ENCODE peak calls at places on chromosome 6, in nine cellular contexts. A is AG10803, C is GM23338, T is adrenal gland, R is Calu3, X is RWPE1, M is dorsolateral prefrontal cortex, S is IMR-90, K is astrocyte of the spinal cord. W is an unnamed sample.
A peak's percentile ranks its signal among the peaks of the same experiment; 100 is the strongest.

GRCh38 chr6:122491915-122492537 is 20.4 kb upstream of the SERINC1 start:
- DNase-seq in T (peak; percentile 64), R (peak; percentile 81), C (peak; percentile 83), A (peak; percentile 66), S (peak; percentile 67), M (peak; percentile 76), K (peak; percentile 82), X (peak; percentile 54), W (peak; percentile 86)

GRCh38 chr6:37029249-37029959 is 23.9 kb downstream of the FGD2 start:
- DNase-seq in R (peak; percentile 89), S (peak; percentile 88), A (peak; percentile 84), C (peak; percentile 81), K (peak; percentile 79), M (peak; percentile 49), X (no peak), T (peak; percentile 87), W (peak; percentile 70)

GRCh38 chr6:41732601-41733348 is 2.6 kb downstream of the TFEB start:
- DNase-seq in M (no peak), K (peak; percentile 20), S (no peak), R (no peak), C (peak; percentile 33), X (no peak), T (no peak), A (no peak), W (peak; percentile 86)

GRCh38 chr6:161458199-161458598 is 184.3 kb upstream of the AGPAT4 start:
- DNase-seq in M (no peak), X (no peak), S (no peak), C (no peak), A (no peak), R (no peak), T (no peak), K (no peak), W (no peak)

GRCh38 chr6:158067436-158068015 is 85.9 kb downstream of the SYNJ2 start:
- DNase-seq in K (no peak), R (no peak), S (no peak), X (no peak), A (no peak), M (no peak), C (no peak), T (no peak), W (no peak)

GRCh38 chr6:22306741-22307466 is 10.1 kb upstream of the PRL start:
- DNase-seq in X (no peak), R (no peak), C (no peak), K (peak; percentile 13), M (no peak), A (peak; percentile 8), S (no peak), T (no peak), W (no peak)

GRCh38 chr6:41561931-41562632 is 15.9 kb downstream of the FOXP4 start:
- DNase-seq in K (no peak), M (no peak), A (no peak), C (no peak), T (no peak), X (no peak), R (no peak), S (no peak), W (no peak)

GRCh38 chr6:167826230-167827061 is at the start of gene AFDN:
- DNase-seq in T (peak; percentile 67), C (peak; percentile 78), A (peak; percentile 40), M (peak; percentile 75), K (no peak), X (peak; percentile 73), R (peak; percentile 80), S (peak; percentile 21), W (peak; percentile 61)

GRCh38 chr6:17870302-17871168 is 116.9 kb downstream of the KIF13A start:
- DNase-seq in T (no peak), C (no peak), X (no peak), A (no peak), M (no peak), K (no peak), R (no peak), S (no peak), W (no peak)

GRCh38 chr6:32816746-32817204 is at the start of gene HLA-DOB:
- DNase-seq in C (peak; percentile 52), T (no peak), R (peak; percentile 65), M (no peak), X (peak; percentile 82), A (no peak), K (no peak), S (peak; percentile 10), W (no peak)

GRCh38 chr6:170088349-170088951 is 202.4 kb downstream of the DLL1 start:
- DNase-seq in M (peak; percentile 33), A (no peak), T (no peak), R (no peak), C (no peak), X (no peak), K (no peak), S (no peak), W (peak; percentile 53)

GRCh38 chr6:19377722-19378121 is 459.4 kb upstream of the ID4 start:
- DNase-seq in C (no peak), A (no peak), M (no peak), T (no peak), X (no peak), R (no peak), K (no peak), S (no peak), W (no peak)

GRCh38 chr6:28756555-28756918 is 167.2 kb downstream of the TRIM27 start:
- DNase-seq in T (no peak), S (no peak), M (no peak), A (no peak), C (no peak), R (no peak), X (no peak), K (no peak), W (no peak)

GRCh38 chr6:151806757-151807512 is 547 bp upstream of the ESR1 start:
- DNase-seq in A (peak; percentile 22), K (peak; percentile 11), X (no peak), T (no peak), S (no peak), R (no peak), C (peak; percentile 16), M (no peak), W (peak; percentile 12)

GRCh38 chr6:168007592-168008338 is 10.3 kb downstream of the KIF25 start:
- DNase-seq in M (no peak), R (peak; percentile 85), T (peak; percentile 30), C (no peak), X (peak; percentile 84), K (peak; percentile 99), S (peak; percentile 99), A (peak; percentile 98), W (no peak)

GRCh38 chr6:158769696-158770446 is 49.3 kb downstream of the EZR start:
- DNase-seq in S (no peak), A (no peak), X (no peak), R (no peak), K (peak; percentile 69), M (no peak), C (no peak), T (no peak), W (no peak)

GRCh38 chr6:118353564-118353963 is 194.5 kb upstream of the PLN start:
- DNase-seq in M (no peak), X (no peak), R (no peak), K (no peak), T (no peak), C (no peak), S (no peak), A (no peak), W (no peak)

GRCh38 chr6:95805699-95806098 is 210.1 kb upstream of the FUT9 start:
- DNase-seq in M (no peak), A (no peak), S (no peak), C (no peak), X (no peak), R (no peak), K (no peak), T (no peak), W (no peak)
- TF ChIP-seq CTCF in M (no peak), A (no peak), S (no peak), C (no peak), X (no peak), R (no peak), K (no peak), T (no peak), W (no peak)

GRCh38 chr6:71510057-71510713 is 221.6 kb downstream of the OGFRL1 start:
- DNase-seq in M (peak; percentile 36), X (peak; percentile 53), K (peak; percentile 85), C (peak; percentile 77), T (peak; percentile 31), A (peak; percentile 80), R (peak; percentile 80), S (peak; percentile 84), W (peak; percentile 3)

GRCh38 chr6:71513036-71513435 is 224.4 kb downstream of the OGFRL1 start:
- DNase-seq in S (no peak), R (no peak), C (no peak), K (no peak), T (no peak), A (no peak), X (no peak), M (no peak), W (no peak)

GRCh38 chr6:71509142-71509541 is 220.5 kb downstream of the OGFRL1 start:
- DNase-seq in C (no peak), S (peak; percentile 43), A (no peak), K (peak; percentile 9), T (no peak), M (no peak), X (no peak), R (no peak), W (no peak)

GRCh38 chr6:71510856-71511255 is 222.2 kb downstream of the OGFRL1 start:
- DNase-seq in T (no peak), M (no peak), K (no peak), R (no peak), X (no peak), S (no peak), A (no peak), C (no peak), W (no peak)

GRCh38 chr6:71512256-71512655 is 223.6 kb downstream of the OGFRL1 start:
- DNase-seq in S (no peak), M (no peak), C (no peak), K (no peak), R (no peak), X (no peak), T (no peak), A (no peak), W (no peak)
- TF ChIP-seq CTCF in S (no peak), M (no peak), C (no peak), K (no peak), R (no peak), X (no peak), T (no peak), A (no peak), W (no peak)

GRCh38 chr6:165552248-165552736 is 110.7 kb downstream of the PDE10A start:
- DNase-seq in R (peak; percentile 43), C (peak; percentile 15), X (no peak), M (no peak), K (no peak), T (no peak), A (no peak), S (no peak), W (no peak)

GRCh38 chr6:165551828-165552227 is 111.2 kb downstream of the PDE10A start:
- DNase-seq in K (no peak), X (no peak), S (no peak), T (no peak), A (no peak), M (no peak), R (no peak), C (no peak), W (no peak)

GRCh38 chr6:165548450-165548849 is 114.6 kb downstream of the PDE10A start:
- DNase-seq in S (no peak), X (no peak), M (no peak), A (no peak), K (no peak), R (no peak), C (no peak), T (no peak), W (no peak)
- TF ChIP-seq CTCF in S (no peak), X (no peak), M (no peak), A (no peak), K (no peak), R (no peak), C (no peak), T (no peak), W (no peak)

GRCh38 chr6:75368151-75368779 is 83.7 kb upstream of the TMEM30A start:
- DNase-seq in C (peak; percentile 88), X (peak; percentile 7), K (no peak), M (no peak), T (no peak), A (no peak), S (peak; percentile 22), R (peak; percentile 77), W (peak; percentile 26)
- TF ChIP-seq CTCF in C (peak; percentile 94), X (no peak), K (peak; percentile 54), M (peak; percentile 13), T (peak; percentile 40), A (peak; percentile 26), S (peak; percentile 43), R (peak; percentile 79), W (peak; percentile 22)

W was measured in activated CD8-positive, alpha-beta T cell treated with anti-CD3 and anti-CD28 coated beads for 36 hours.